ENCODE peak calls at places on chromosomes 11 and 22, in seven cellular contexts. One of them, this sample, is unnamed.

GRCh38 chr11:1435820-1436467 is 46.2 kb downstream of the BRSK2 start:
- DNase-seq in gastrocnemius medialis: no peak
- DNase-seq in body of pancreas: no peak
- DNase-seq in thyroid gland: no peak
- DNase-seq in A549: peak; percentile 52
- DNase-seq in transverse colon: no peak
- DNase-seq in K562: peak; percentile 42
- DNase-seq in this sample: no peak

GRCh38 chr22:22755778-22756100 is 111.3 kb downstream of the GGTLC2 start:
- DNase-seq in K562: no peak
- DNase-seq in body of pancreas: no peak
- DNase-seq in A549: no peak
- DNase-seq in gastrocnemius medialis: no peak
- DNase-seq in thyroid gland: no peak
- DNase-seq in transverse colon: no peak
- DNase-seq in this sample: no peak

GRCh38 chr11:7514099-7514725 is 413 bp downstream of the PPFIBP2 start:
- DNase-seq in K562: no peak
- DNase-seq in body of pancreas: no peak
- DNase-seq in transverse colon: peak; percentile 54
- DNase-seq in thyroid gland: peak; percentile 48
- DNase-seq in A549: peak; percentile 22
- DNase-seq in gastrocnemius medialis: no peak
- DNase-seq in this sample: no peak

GRCh38 chr11:15707971-15708370 is 593.2 kb downstream of the INSC start:
- DNase-seq in transverse colon: peak; percentile 17
- DNase-seq in K562: no peak
- DNase-seq in thyroid gland: peak; percentile 50
- DNase-seq in gastrocnemius medialis: peak; percentile 21
- DNase-seq in body of pancreas: peak; percentile 87
- DNase-seq in A549: peak; percentile 8
- DNase-seq in this sample: no peak

GRCh38 chr11:34305095-34305692 is 52.6 kb downstream of the ABTB2 start:
- DNase-seq in transverse colon: no peak
- DNase-seq in K562: no peak
- DNase-seq in thyroid gland: no peak
- DNase-seq in A549: no peak
- DNase-seq in gastrocnemius medialis: no peak
- DNase-seq in body of pancreas: no peak
- DNase-seq in this sample: no peak

GRCh38 chr11:62001450-62002178 is 34.2 kb upstream of the FTH1 start:
- DNase-seq in body of pancreas: peak; percentile 87
- DNase-seq in gastrocnemius medialis: no peak
- DNase-seq in K562: peak; percentile 46
- DNase-seq in transverse colon: peak; percentile 73
- DNase-seq in A549: no peak
- DNase-seq in thyroid gland: peak; percentile 89
- DNase-seq in this sample: no peak

GRCh38 chr11:73274722-73275380 is 2.7 kb downstream of the P2RY6 start:
- DNase-seq in thyroid gland: no peak
- DNase-seq in body of pancreas: no peak
- DNase-seq in gastrocnemius medialis: peak; percentile 23
- DNase-seq in transverse colon: no peak
- DNase-seq in K562: no peak
- DNase-seq in A549: no peak
- DNase-seq in this sample: no peak

GRCh38 chr11:14645247-14645912 is 1.8 kb downstream of the PDE3B start:
- DNase-seq in A549: peak; percentile 21
- DNase-seq in gastrocnemius medialis: no peak
- DNase-seq in transverse colon: no peak
- DNase-seq in K562: peak; percentile 51
- DNase-seq in thyroid gland: no peak
- DNase-seq in body of pancreas: no peak
- DNase-seq in this sample: no peak

GRCh38 chr11:117843666-117844484 is 19.3 kb upstream of the FXYD2 start:
- DNase-seq in thyroid gland: peak; percentile 81
- DNase-seq in A549: peak; percentile 18
- DNase-seq in K562: peak; percentile 79
- DNase-seq in gastrocnemius medialis: peak; percentile 59
- DNase-seq in body of pancreas: peak; percentile 83
- DNase-seq in transverse colon: peak; percentile 84
- DNase-seq in this sample: no peak

GRCh38 chr22:29625090-29625825 is 21.8 kb downstream of the NF2 start:
- DNase-seq in transverse colon: peak; percentile 34
- DNase-seq in K562: peak; percentile 68
- DNase-seq in thyroid gland: peak; percentile 69
- DNase-seq in body of pancreas: peak; percentile 76
- DNase-seq in A549: peak; percentile 38
- DNase-seq in gastrocnemius medialis: peak; percentile 37
- DNase-seq in this sample: no peak

GRCh38 chr22:41939981-41940852 is 6.7 kb downstream of the CENPM start:
- DNase-seq in gastrocnemius medialis: peak; percentile 41
- DNase-seq in thyroid gland: no peak
- DNase-seq in A549: no peak
- DNase-seq in K562: peak; percentile 43
- DNase-seq in body of pancreas: peak; percentile 53
- DNase-seq in transverse colon: peak; percentile 94
- DNase-seq in this sample: no peak

GRCh38 chr22:40507491-40507890 is 129.0 kb downstream of the MRTFA start:
- DNase-seq in thyroid gland: peak; percentile 58
- DNase-seq in gastrocnemius medialis: no peak
- DNase-seq in A549: no peak
- DNase-seq in K562: no peak
- DNase-seq in body of pancreas: no peak
- DNase-seq in transverse colon: no peak
- DNase-seq in this sample: no peak

GRCh38 chr22:17811119-17811518 is 36.9 kb upstream of the BID start:
- DNase-seq in body of pancreas: no peak
- DNase-seq in A549: no peak
- DNase-seq in transverse colon: no peak
- DNase-seq in thyroid gland: no peak
- DNase-seq in gastrocnemius medialis: no peak
- DNase-seq in K562: no peak
- DNase-seq in this sample: no peak

GRCh38 chr11:125591659-125592304 is 870 bp upstream of the STT3A start:
- DNase-seq in K562: peak; percentile 47
- DNase-seq in body of pancreas: peak; percentile 24
- DNase-seq in A549: peak; percentile 10
- DNase-seq in gastrocnemius medialis: peak; percentile 26
- DNase-seq in thyroid gland: peak; percentile 49
- DNase-seq in transverse colon: peak; percentile 37
- DNase-seq in this sample: no peak

DNA sequence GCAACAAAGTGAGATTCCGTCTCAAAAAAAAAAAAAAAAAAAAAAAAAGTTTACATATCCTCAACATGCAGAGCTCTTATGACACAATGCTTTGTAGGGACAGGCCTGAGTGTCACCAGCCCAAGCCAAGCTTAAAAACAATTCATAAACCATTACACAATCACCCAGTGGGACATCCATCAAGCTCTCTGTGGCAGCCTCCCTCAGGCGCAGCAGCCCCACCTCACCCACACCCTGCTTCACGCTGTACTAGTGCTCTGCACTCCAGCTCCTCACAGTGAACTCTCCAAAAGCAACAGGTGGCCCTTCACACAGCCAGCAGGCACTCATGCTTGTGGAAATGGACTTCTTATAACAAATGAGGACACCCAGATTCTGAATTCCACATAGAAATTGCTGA is 3.5 kb upstream of the FOXRED2 start:
- DNase-seq in gastrocnemius medialis: peak; percentile 75
- DNase-seq in A549: no peak
- DNase-seq in thyroid gland: peak; percentile 24
- DNase-seq in body of pancreas: no peak
- DNase-seq in transverse colon: no peak
- DNase-seq in K562: no peak
- DNase-seq in this sample: no peak
- TF ChIP-seq POLR2A in gastrocnemius medialis: no peak
- TF ChIP-seq POLR2A in A549: no peak
- TF ChIP-seq POLR2A in thyroid gland: no peak
- TF ChIP-seq POLR2A in body of pancreas: no peak
- TF ChIP-seq POLR2A in transverse colon: peak; percentile 1
- TF ChIP-seq POLR2A in K562: peak; percentile 13
- TF ChIP-seq POLR2A in this sample: no peak

GRCh38 chr11:130166457-130166784 is 6.8 kb downstream of the ST14 start:
- DNase-seq in transverse colon: peak; percentile 78
- DNase-seq in K562: peak; percentile 44
- DNase-seq in thyroid gland: peak; percentile 84
- DNase-seq in body of pancreas: peak; percentile 59
- DNase-seq in gastrocnemius medialis: no peak
- DNase-seq in A549: peak; percentile 87
- DNase-seq in this sample: no peak
- H3K4me1 ChIP-seq in transverse colon: peaks cover 86% of the 10 kb centered on the region
- H3K4me1 ChIP-seq in K562: no peaks in the 10 kb centered on the region
- H3K4me1 ChIP-seq in thyroid gland: peaks cover 72% of the 10 kb centered on the region
- H3K4me1 ChIP-seq in body of pancreas: peaks cover 56% of the 10 kb centered on the region
- H3K4me1 ChIP-seq in gastrocnemius medialis: no peaks in the 10 kb centered on the region
- H3K4me1 ChIP-seq in A549: peaks cover 24% of the 10 kb centered on the region
- H3K4me1 ChIP-seq in this sample: no peaks in the 10 kb centered on the region

GRCh38 chr11:113875414-113876073 is at the start of gene USP28:
- DNase-seq in transverse colon: peak; percentile 98
- DNase-seq in gastrocnemius medialis: peak; percentile 97
- DNase-seq in A549: peak; percentile 91
- DNase-seq in thyroid gland: peak; percentile 98
- DNase-seq in K562: peak; percentile 98
- DNase-seq in body of pancreas: peak; percentile 98
- DNase-seq in this sample: peak; percentile 98

GRCh38 chr11:113877673-113878060 is 2.3 kb upstream of the USP28 start:
- DNase-seq in gastrocnemius medialis: no peak
- DNase-seq in K562: no peak
- DNase-seq in thyroid gland: no peak
- DNase-seq in A549: no peak
- DNase-seq in body of pancreas: no peak
- DNase-seq in transverse colon: no peak
- DNase-seq in this sample: no peak

GRCh38 chr11:113874920-113875413 is 405 bp downstream of the USP28 start:
- DNase-seq in thyroid gland: no peak
- DNase-seq in transverse colon: no peak
- DNase-seq in body of pancreas: no peak
- DNase-seq in K562: no peak
- DNase-seq in A549: peak; percentile 31
- DNase-seq in gastrocnemius medialis: no peak
- DNase-seq in this sample: no peak

GRCh38 chr11:113876798-113877672 is 1.7 kb upstream of the USP28 start:
- DNase-seq in thyroid gland: no peak
- DNase-seq in transverse colon: no peak
- DNase-seq in K562: peak; percentile 17
- DNase-seq in body of pancreas: no peak
- DNase-seq in A549: no peak
- DNase-seq in gastrocnemius medialis: no peak
- DNase-seq in this sample: no peak

DNA sequence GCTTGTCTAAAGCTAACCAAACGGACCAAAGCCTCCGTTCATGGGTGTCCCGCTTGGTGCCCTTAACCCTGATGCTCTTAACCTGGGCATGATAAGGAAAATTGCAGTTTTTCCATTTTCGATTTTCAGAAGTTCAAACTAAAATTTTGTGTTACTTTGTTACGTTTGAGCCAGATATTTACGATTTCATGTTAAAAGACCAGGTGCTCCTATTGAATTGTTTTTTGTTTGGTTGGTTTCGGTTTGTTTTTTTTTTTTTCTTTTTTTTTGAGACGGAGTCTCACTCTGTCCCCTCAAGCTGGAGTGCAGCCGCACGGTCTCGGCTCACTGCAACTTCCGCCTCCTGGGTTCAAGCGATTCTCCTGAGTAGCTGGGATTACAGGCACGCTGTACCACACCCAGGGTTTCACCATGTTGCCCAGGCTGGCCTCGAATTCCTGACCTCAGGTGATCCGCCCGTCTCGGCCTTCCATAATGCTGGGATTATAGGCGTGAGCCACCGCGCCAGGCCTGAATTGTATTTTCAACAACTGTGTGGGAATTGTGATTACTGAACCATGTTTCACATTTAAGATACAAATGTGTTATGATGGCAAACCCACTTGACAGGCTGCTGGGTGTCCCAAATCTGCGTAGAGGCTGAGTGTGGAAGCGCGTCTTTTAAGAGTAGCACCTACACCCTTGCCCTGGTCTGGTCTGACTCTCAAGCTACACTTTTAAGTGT is 864 bp upstream of the USP28 start:
- DNase-seq in A549: no peak
- DNase-seq in gastrocnemius medialis: no peak
- DNase-seq in transverse colon: peak; percentile 12
- DNase-seq in K562: peak; percentile 62
- DNase-seq in body of pancreas: no peak
- DNase-seq in thyroid gland: peak; percentile 15
- DNase-seq in this sample: no peak
- TF ChIP-seq POLR2A in A549: no peak
- TF ChIP-seq POLR2A in gastrocnemius medialis: no peak
- TF ChIP-seq POLR2A in transverse colon: no peak
- TF ChIP-seq POLR2A in K562: no peak
- TF ChIP-seq POLR2A in body of pancreas: no peak
- TF ChIP-seq POLR2A in thyroid gland: no peak
- TF ChIP-seq POLR2A in this sample: no peak

GRCh38 chr11:11847082-11847481 is 5.3 kb downstream of the USP47 start:
- DNase-seq in K562: no peak
- DNase-seq in thyroid gland: no peak
- DNase-seq in transverse colon: no peak
- DNase-seq in gastrocnemius medialis: no peak
- DNase-seq in body of pancreas: no peak
- DNase-seq in A549: no peak
- DNase-seq in this sample: no peak

GRCh38 chr11:11850668-11851067 is 8.9 kb downstream of the USP47 start:
- DNase-seq in gastrocnemius medialis: no peak
- DNase-seq in thyroid gland: no peak
- DNase-seq in body of pancreas: no peak
- DNase-seq in transverse colon: no peak
- DNase-seq in K562: peak; percentile 64
- DNase-seq in A549: no peak
- DNase-seq in this sample: no peak

GRCh38 chr11:11845066-11845465 is 3.3 kb downstream of the USP47 start:
- DNase-seq in K562: peak; percentile 57
- DNase-seq in gastrocnemius medialis: no peak
- DNase-seq in transverse colon: no peak
- DNase-seq in A549: no peak
- DNase-seq in body of pancreas: peak; percentile 75
- DNase-seq in thyroid gland: peak; percentile 18
- DNase-seq in this sample: no peak

GRCh38 chr11:11845551-11845950 is 3.8 kb downstream of the USP47 start:
- DNase-seq in K562: no peak
- DNase-seq in thyroid gland: no peak
- DNase-seq in A549: no peak
- DNase-seq in transverse colon: no peak
- DNase-seq in body of pancreas: no peak
- DNase-seq in gastrocnemius medialis: no peak
- DNase-seq in this sample: no peak

DNA sequence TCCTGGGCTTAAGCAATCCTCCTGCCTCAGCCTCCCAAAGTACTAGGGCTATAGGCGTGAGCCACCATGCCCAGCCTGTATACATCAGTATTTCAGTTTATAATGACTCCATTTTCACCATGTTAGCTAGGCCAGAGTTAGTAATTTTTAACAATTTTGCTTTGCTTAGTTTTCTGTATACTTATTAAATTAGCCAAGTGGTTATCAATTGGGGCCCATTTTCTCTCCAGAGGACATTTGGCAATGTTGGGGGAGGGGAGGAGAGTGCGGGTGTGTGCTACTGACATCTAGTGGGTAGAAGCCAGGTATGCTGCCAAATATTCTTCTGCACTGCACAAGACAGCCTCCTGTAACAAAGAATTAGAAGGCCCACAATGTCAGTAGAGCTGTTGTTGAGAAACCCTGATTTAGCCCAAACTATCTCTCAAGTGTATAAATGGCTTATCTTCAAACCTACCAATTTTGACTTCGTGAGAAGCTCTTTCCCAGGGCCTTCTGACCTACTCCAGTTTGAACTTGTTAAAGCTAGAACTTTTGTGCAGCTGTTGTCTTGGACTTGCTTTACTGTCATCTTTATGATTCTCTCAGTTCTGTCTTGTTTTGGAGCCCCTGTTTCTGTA is 7.5 kb downstream of the USP47 start:
- DNase-seq in body of pancreas: peak; percentile 82
- DNase-seq in A549: peak; percentile 46
- DNase-seq in thyroid gland: peak; percentile 60
- DNase-seq in K562: peak; percentile 86
- DNase-seq in gastrocnemius medialis: peak; percentile 63
- DNase-seq in transverse colon: peak; percentile 53
- DNase-seq in this sample: no peak
- H3K4me1 ChIP-seq in body of pancreas: peaks cover 82% of the 10 kb centered on the region
- H3K4me1 ChIP-seq in A549: peaks cover 50% of the 10 kb centered on the region
- H3K4me1 ChIP-seq in thyroid gland: peaks cover 64% of the 10 kb centered on the region
- H3K4me1 ChIP-seq in K562: peaks cover 10% of the 10 kb centered on the region
- H3K4me1 ChIP-seq in gastrocnemius medialis: peaks cover 89% of the 10 kb centered on the region
- H3K4me1 ChIP-seq in transverse colon: peaks cover 33% of the 10 kb centered on the region
- H3K4me1 ChIP-seq in this sample: peaks cover 65% of the 10 kb centered on the region